ENCODE peak calls at places on chromosomes 5 and 9, in eight cellular contexts. One of them, this sample, is unnamed.

GRCh38 chr5:71872465-71872864 is 153.4 kb downstream of the CARTPT start:
- DNase-seq in GM12865: no peak
- DNase-seq in upper lobe of right lung: no peak
- DNase-seq in tibial nerve: no peak
- DNase-seq in fibroblast of mammary gland: no peak
- DNase-seq in astrocyte of the spinal cord: no peak
- DNase-seq in fibroblast of the aortic adventitia: no peak
- DNase-seq in cardiac muscle cell: no peak
- DNase-seq in this sample: no peak

GRCh38 chr5:66987949-66988838 is 208.4 kb downstream of the CD180 start:
- DNase-seq in GM12865: peak; percentile 14
- DNase-seq in upper lobe of right lung: no peak
- DNase-seq in tibial nerve: no peak
- DNase-seq in fibroblast of mammary gland: peak; percentile 44
- DNase-seq in astrocyte of the spinal cord: peak; percentile 32
- DNase-seq in fibroblast of the aortic adventitia: peak; percentile 51
- DNase-seq in cardiac muscle cell: peak; percentile 48
- DNase-seq in this sample: no peak

GRCh38 chr9:93155716-93156474 is 21.8 kb upstream of the NINJ1 start:
- DNase-seq in GM12865: no peak
- DNase-seq in upper lobe of right lung: no peak
- DNase-seq in tibial nerve: no peak
- DNase-seq in fibroblast of mammary gland: no peak
- DNase-seq in astrocyte of the spinal cord: no peak
- DNase-seq in fibroblast of the aortic adventitia: no peak
- DNase-seq in cardiac muscle cell: no peak
- DNase-seq in this sample: no peak

GRCh38 chr5:55645304-55645703 is 66.8 kb downstream of the SLC38A9 start:
- DNase-seq in GM12865: no peak
- DNase-seq in upper lobe of right lung: no peak
- DNase-seq in tibial nerve: no peak
- DNase-seq in fibroblast of mammary gland: peak; percentile 50
- DNase-seq in astrocyte of the spinal cord: no peak
- DNase-seq in fibroblast of the aortic adventitia: peak; percentile 42
- DNase-seq in cardiac muscle cell: no peak
- DNase-seq in this sample: no peak

GRCh38 chr5:107026098-107026497 is 644.6 kb downstream of the EFNA5 start:
- DNase-seq in GM12865: no peak
- DNase-seq in upper lobe of right lung: no peak
- DNase-seq in tibial nerve: no peak
- DNase-seq in fibroblast of mammary gland: no peak
- DNase-seq in astrocyte of the spinal cord: no peak
- DNase-seq in fibroblast of the aortic adventitia: no peak
- DNase-seq in cardiac muscle cell: no peak
- DNase-seq in this sample: no peak

GRCh38 chr9:99187311-99187710 is 34.4 kb downstream of the ALG2 start:
- DNase-seq in GM12865: peak; percentile 45
- DNase-seq in upper lobe of right lung: no peak
- DNase-seq in tibial nerve: no peak
- DNase-seq in fibroblast of mammary gland: no peak
- DNase-seq in astrocyte of the spinal cord: no peak
- DNase-seq in fibroblast of the aortic adventitia: no peak
- DNase-seq in cardiac muscle cell: no peak
- DNase-seq in this sample: no peak

GRCh38 chr5:82183828-82184227 is 94.3 kb downstream of the RPS23 start:
- DNase-seq in GM12865: peak; percentile 59
- DNase-seq in upper lobe of right lung: no peak
- DNase-seq in tibial nerve: no peak
- DNase-seq in fibroblast of mammary gland: peak; percentile 85
- DNase-seq in astrocyte of the spinal cord: no peak
- DNase-seq in fibroblast of the aortic adventitia: peak; percentile 79
- DNase-seq in cardiac muscle cell: no peak
- DNase-seq in this sample: peak; percentile 34

GRCh38 chr5:58127486-58128220 is 332.2 kb downstream of the PLK2 start:
- DNase-seq in GM12865: no peak
- DNase-seq in upper lobe of right lung: no peak
- DNase-seq in tibial nerve: no peak
- DNase-seq in fibroblast of mammary gland: no peak
- DNase-seq in astrocyte of the spinal cord: peak; percentile 19
- DNase-seq in fibroblast of the aortic adventitia: no peak
- DNase-seq in cardiac muscle cell: peak; percentile 18
- DNase-seq in this sample: no peak

GRCh38 chr5:67263656-67264055 is 67.1 kb upstream of the CD180 start:
- DNase-seq in GM12865: no peak
- DNase-seq in upper lobe of right lung: no peak
- DNase-seq in tibial nerve: no peak
- DNase-seq in fibroblast of mammary gland: no peak
- DNase-seq in astrocyte of the spinal cord: no peak
- DNase-seq in fibroblast of the aortic adventitia: no peak
- DNase-seq in cardiac muscle cell: no peak
- DNase-seq in this sample: no peak

GRCh38 chr9:126857261-126857960 is 3.0 kb upstream of the ZBTB34 start:
- DNase-seq in GM12865: no peak
- DNase-seq in upper lobe of right lung: no peak
- DNase-seq in tibial nerve: no peak
- DNase-seq in fibroblast of mammary gland: no peak
- DNase-seq in astrocyte of the spinal cord: no peak
- DNase-seq in fibroblast of the aortic adventitia: peak; percentile 79
- DNase-seq in cardiac muscle cell: no peak
- DNase-seq in this sample: no peak

GRCh38 chr9:105742088-105742487 is 47.7 kb downstream of the TMEM38B start:
- DNase-seq in GM12865: no peak
- DNase-seq in upper lobe of right lung: no peak
- DNase-seq in tibial nerve: no peak
- DNase-seq in fibroblast of mammary gland: no peak
- DNase-seq in astrocyte of the spinal cord: no peak
- DNase-seq in fibroblast of the aortic adventitia: no peak
- DNase-seq in cardiac muscle cell: no peak
- DNase-seq in this sample: no peak

DNA sequence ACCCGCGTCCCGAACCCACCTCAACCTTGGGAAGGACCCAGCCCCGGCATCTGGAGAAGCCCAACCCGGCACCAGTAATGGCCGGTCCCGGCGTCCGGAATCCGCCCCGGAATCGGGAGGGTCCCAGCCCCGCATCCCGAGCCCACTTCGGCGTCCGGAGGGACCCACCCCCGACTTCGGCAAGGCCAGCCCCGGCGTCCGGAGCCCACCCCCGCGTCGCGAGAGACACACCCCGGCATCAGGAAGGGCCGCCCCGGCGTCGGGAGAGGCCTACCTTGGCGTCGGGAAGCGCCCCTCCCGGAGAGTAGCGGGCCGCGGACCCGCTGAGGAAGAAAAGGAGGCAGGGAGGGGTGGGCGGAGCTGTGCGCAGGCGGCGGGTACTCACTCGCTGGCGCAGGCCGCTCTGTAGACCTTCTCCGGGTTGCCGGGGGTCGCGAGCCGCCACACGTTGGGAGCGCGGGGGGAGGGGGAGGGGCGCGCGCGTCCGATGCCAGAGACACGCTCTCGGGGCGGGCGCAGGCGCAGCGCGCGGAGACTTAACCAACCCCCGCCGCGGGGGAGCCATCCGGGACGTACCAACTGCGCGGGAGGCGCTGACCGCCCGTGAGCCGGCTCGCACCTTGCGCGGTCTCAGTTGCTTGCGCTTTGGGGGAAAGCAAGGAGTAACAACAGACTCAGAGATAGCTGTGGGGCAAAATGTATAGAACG is at the start of gene UIMC1:
- DNase-seq in GM12865: peak; percentile 98
- DNase-seq in upper lobe of right lung: peak; percentile 96
- DNase-seq in tibial nerve: peak; percentile 85
- DNase-seq in fibroblast of mammary gland: peak; percentile 89
- DNase-seq in astrocyte of the spinal cord: peak; percentile 96
- DNase-seq in fibroblast of the aortic adventitia: peak; percentile 88
- DNase-seq in cardiac muscle cell: peak; percentile 97
- DNase-seq in this sample: peak; percentile 82
- TF ChIP-seq CTCF in GM12865: no peak
- TF ChIP-seq CTCF in upper lobe of right lung: no peak
- TF ChIP-seq CTCF in tibial nerve: peak; percentile 34
- TF ChIP-seq CTCF in fibroblast of mammary gland: no peak
- TF ChIP-seq CTCF in astrocyte of the spinal cord: no peak
- TF ChIP-seq CTCF in fibroblast of the aortic adventitia: no peak
- TF ChIP-seq CTCF in cardiac muscle cell: no peak
- TF ChIP-seq CTCF in this sample: no peak

GRCh38 chr5:38556599-38557308 is at the start of gene LIFR:
- DNase-seq in GM12865: peak; percentile 31
- DNase-seq in upper lobe of right lung: peak; percentile 91
- DNase-seq in tibial nerve: peak; percentile 61
- DNase-seq in fibroblast of mammary gland: peak; percentile 77
- DNase-seq in astrocyte of the spinal cord: peak; percentile 83
- DNase-seq in fibroblast of the aortic adventitia: peak; percentile 76
- DNase-seq in cardiac muscle cell: peak; percentile 92
- DNase-seq in this sample: no peak
- H3K4me3 ChIP-seq in GM12865: peak within 1 kb of the TSS; percentile 3
- H3K4me3 ChIP-seq in upper lobe of right lung: peak within 1 kb of the TSS; percentile 72
- H3K4me3 ChIP-seq in tibial nerve: peak within 1 kb of the TSS; percentile 72
- H3K4me3 ChIP-seq in fibroblast of mammary gland: peak within 1 kb of the TSS; percentile 83
- H3K4me3 ChIP-seq in astrocyte of the spinal cord: peak within 1 kb of the TSS; percentile 84
- H3K4me3 ChIP-seq in fibroblast of the aortic adventitia: peak within 1 kb of the TSS; percentile 76
- H3K4me3 ChIP-seq in cardiac muscle cell: peak within 1 kb of the TSS; percentile 87
- H3K4me3 ChIP-seq in this sample: peak within 1 kb of the TSS; percentile 31

DNA sequence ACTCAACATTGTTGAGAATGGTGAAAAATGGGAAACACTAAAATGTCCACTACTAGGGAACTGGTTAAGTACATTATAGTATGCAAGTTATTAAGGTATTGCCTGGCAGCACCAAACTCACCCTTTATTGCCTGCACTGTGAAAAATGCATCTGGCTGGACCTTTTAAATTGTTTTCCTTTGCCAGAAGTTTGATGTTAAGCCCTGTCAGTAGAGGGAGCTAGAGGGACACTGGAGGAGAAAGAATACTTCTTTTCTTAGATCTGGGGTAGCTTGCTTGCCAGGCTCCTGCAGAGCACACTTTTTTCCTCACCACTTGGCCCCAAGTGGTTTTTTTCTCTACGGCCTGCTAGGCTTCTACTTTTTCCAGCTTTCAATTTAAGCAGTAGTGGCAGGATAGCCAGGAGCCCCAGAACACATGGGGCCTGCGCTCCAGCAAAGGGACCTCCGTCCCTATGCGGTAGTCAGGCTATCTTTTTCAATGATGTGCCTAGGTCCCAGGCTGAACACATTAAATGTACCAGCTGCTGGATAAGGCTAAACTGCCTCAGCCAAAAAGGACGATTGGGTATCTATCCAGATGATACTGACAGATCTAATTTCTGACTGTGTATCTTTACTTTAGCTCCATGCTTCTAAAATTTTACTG is 8.0 kb upstream of the HABP4 start:
- DNase-seq in GM12865: peak; percentile 72
- DNase-seq in upper lobe of right lung: no peak
- DNase-seq in tibial nerve: no peak
- DNase-seq in fibroblast of mammary gland: peak; percentile 55
- DNase-seq in astrocyte of the spinal cord: no peak
- DNase-seq in fibroblast of the aortic adventitia: peak; percentile 44
- DNase-seq in cardiac muscle cell: peak; percentile 38
- DNase-seq in this sample: peak; percentile 26
- TF ChIP-seq CTCF in GM12865: peak; percentile 59
- TF ChIP-seq CTCF in upper lobe of right lung: peak; percentile 48
- TF ChIP-seq CTCF in tibial nerve: no peak
- TF ChIP-seq CTCF in fibroblast of mammary gland: peak; percentile 59
- TF ChIP-seq CTCF in astrocyte of the spinal cord: peak; percentile 25
- TF ChIP-seq CTCF in fibroblast of the aortic adventitia: peak; percentile 45
- TF ChIP-seq CTCF in cardiac muscle cell: peak; percentile 39
- TF ChIP-seq CTCF in this sample: peak; percentile 67

GRCh38 chr9:4684820-4685219 is 5.5 kb downstream of the CDC37L1 start:
- DNase-seq in GM12865: no peak
- DNase-seq in upper lobe of right lung: no peak
- DNase-seq in tibial nerve: no peak
- DNase-seq in fibroblast of mammary gland: no peak
- DNase-seq in astrocyte of the spinal cord: no peak
- DNase-seq in fibroblast of the aortic adventitia: no peak
- DNase-seq in cardiac muscle cell: no peak
- DNase-seq in this sample: no peak
- H3K4me3 ChIP-seq in GM12865: no peak overlapping the region
- H3K4me3 ChIP-seq in upper lobe of right lung: no peak overlapping the region
- H3K4me3 ChIP-seq in tibial nerve: no peak overlapping the region
- H3K4me3 ChIP-seq in fibroblast of mammary gland: no peak overlapping the region
- H3K4me3 ChIP-seq in astrocyte of the spinal cord: no peak overlapping the region
- H3K4me3 ChIP-seq in fibroblast of the aortic adventitia: no peak overlapping the region
- H3K4me3 ChIP-seq in cardiac muscle cell: no peak overlapping the region
- H3K4me3 ChIP-seq in this sample: no peak overlapping the region